ENCODE peak calls at places on chromosomes 13 and 19, in nine cellular contexts. D is IMR-90, P is ovary, X is testis, L is neural progenitor cell, V is kidney epithelial cell, G is BJ, K is astrocyte of the cerebellum, A is bronchial epithelial cell. S is an unnamed sample.

GRCh38 chr19:35557539-35558399 is 5.7 kb downstream of the ATP4A start:
- DNase-seq in D (peak), P (peak), X (peak), L (peak), V (no peak), G (no peak), K (no peak), A (peak), S (no peak)

GRCh38 chr19:7788178-7788932 is 25.3 kb downstream of the CLEC4M start:
- DNase-seq in D (no peak), P (no peak), X (no peak), L (peak), V (no peak), G (no peak), K (no peak), A (no peak), S (no peak)

GRCh38 chr19:1765904-1766799 is 12.8 kb downstream of the ONECUT3 start:
- DNase-seq in D (no peak), P (no peak), X (no peak), L (no peak), V (no peak), G (no peak), K (no peak), A (no peak), S (no peak)

GRCh38 chr19:11642902-11643301 is 45.6 kb downstream of the ZNF627 start:
- DNase-seq in D (no peak), P (no peak), X (no peak), L (no peak), V (no peak), G (no peak), K (no peak), A (no peak), S (no peak)

GRCh38 chr19:58581227-58582141 is 8.3 kb upstream of the MZF1 start:
- DNase-seq in D (peak), P (peak), X (peak), L (peak), V (no peak), G (peak), K (peak), A (peak), S (peak)

GRCh38 chr19:15587663-15588062 is 27.4 kb upstream of the CYP4F8 start:
- DNase-seq in D (no peak), P (no peak), X (no peak), L (no peak), V (no peak), G (no peak), K (no peak), A (no peak), S (no peak)

GRCh38 chr13:33745370-33746324 is 72.3 kb upstream of the RFC3 start:
- DNase-seq in D (no peak), P (no peak), X (peak), L (no peak), V (no peak), G (no peak), K (no peak), A (no peak), S (no peak)

GRCh38 chr19:45947926-45948325 is 25.7 kb downstream of the NOVA2 start:
- DNase-seq in D (peak), P (no peak), X (no peak), L (no peak), V (peak), G (no peak), K (peak), A (peak), S (no peak)

GRCh38 chr13:110380359-110381028 is 73.4 kb downstream of the COL4A2 start:
- DNase-seq in D (peak), P (no peak), X (no peak), L (no peak), V (no peak), G (no peak), K (no peak), A (peak), S (no peak)

GRCh38 chr13:30319130-30319529 is 11.8 kb upstream of the KATNAL1 start:
- DNase-seq in D (no peak), P (no peak), X (no peak), L (no peak), V (no peak), G (no peak), K (no peak), A (no peak), S (no peak)

GRCh38 chr13:81610613-81611012 is 1269.7 kb upstream of the SPRY2 start:
- DNase-seq in D (no peak), P (no peak), X (no peak), L (no peak), V (no peak), G (no peak), K (no peak), A (no peak), S (no peak)

GRCh38 chr13:50529154-50529882 is 314.2 kb downstream of the DLEU7 start:
- DNase-seq in D (peak), P (peak), X (peak), L (no peak), V (no peak), G (no peak), K (peak), A (peak), S (peak)

GRCh38 chr19:21693399-21693798 is 74.0 kb downstream of the ZNF100 start:
- DNase-seq in D (no peak), P (no peak), X (no peak), L (no peak), V (no peak), G (no peak), K (no peak), A (peak), S (no peak)

GRCh38 chr13:110644892-110645521 is 29.7 kb downstream of the NAXD start:
- DNase-seq in D (peak), P (peak), X (peak), L (peak), V (peak), G (no peak), K (no peak), A (peak), S (peak)

GRCh38 chr13:100544866-100545683 is 43.5 kb downstream of the GGACT start:
- DNase-seq in D (no peak), P (no peak), X (no peak), L (no peak), V (no peak), G (no peak), K (no peak), A (peak), S (peak)

GRCh38 chr13:64311948-64312347 is 2896.3 kb upstream of the PCDH20 start:
- DNase-seq in D (no peak), P (no peak), X (no peak), L (no peak), V (no peak), G (no peak), K (no peak), A (no peak), S (no peak)

GRCh38 chr19:32651729-32652140 is 23.2 kb downstream of the ANKRD27 start:
- DNase-seq in D (peak), P (no peak), X (no peak), L (peak), V (no peak), G (no peak), K (peak), A (no peak), S (no peak)

GRCh38 chr19:13154911-13155471 is 4.8 kb downstream of the IER2 start:
- DNase-seq in D (peak), P (peak), X (no peak), L (peak), V (no peak), G (no peak), K (no peak), A (peak), S (peak)

GRCh38 chr19:50649433-50650391 is at the start of gene C19orf81:
- DNase-seq in D (peak), P (no peak), X (peak), L (peak), V (no peak), G (no peak), K (no peak), A (no peak), S (no peak)

GRCh38 chr19:3324405-3324856 is 42.0 kb upstream of the NFIC start:
- DNase-seq in D (no peak), P (peak), X (peak), L (peak), V (no peak), G (no peak), K (no peak), A (no peak), S (peak)

GRCh38 chr19:47663435-47663910 is 49.7 kb upstream of the EHD2 start:
- DNase-seq in D (peak), P (no peak), X (no peak), L (no peak), V (peak), G (peak), K (peak), A (peak), S (no peak)

GRCh38 chr13:96090240-96091101 is 564 bp downstream of the HS6ST3 start:
- DNase-seq in D (no peak), P (peak), X (peak), L (peak), V (no peak), G (no peak), K (no peak), A (no peak), S (no peak)

GRCh38 chr13:43009506-43009905 is 13.9 kb upstream of the DNAJC15 start:
- DNase-seq in D (peak), P (no peak), X (no peak), L (no peak), V (no peak), G (no peak), K (no peak), A (peak), S (no peak)
- H3K4me3 ChIP-seq in D (no peak), P (no peak), X (no peak), L (no peak), V (no peak), G (no peak), K (no peak), A (no peak), S (no peak)

GRCh38 chr19:5316138-5316537 is 24.5 kb downstream of the PTPRS start:
- DNase-seq in D (no peak), P (no peak), X (no peak), L (no peak), V (no peak), G (no peak), K (no peak), A (no peak), S (no peak)
- TF ChIP-seq CTCF in D (no peak), P (no peak), X (no peak), L (no peak), V (no peak), G (no peak), K (no peak), A (no peak), S (no peak)

DNA sequence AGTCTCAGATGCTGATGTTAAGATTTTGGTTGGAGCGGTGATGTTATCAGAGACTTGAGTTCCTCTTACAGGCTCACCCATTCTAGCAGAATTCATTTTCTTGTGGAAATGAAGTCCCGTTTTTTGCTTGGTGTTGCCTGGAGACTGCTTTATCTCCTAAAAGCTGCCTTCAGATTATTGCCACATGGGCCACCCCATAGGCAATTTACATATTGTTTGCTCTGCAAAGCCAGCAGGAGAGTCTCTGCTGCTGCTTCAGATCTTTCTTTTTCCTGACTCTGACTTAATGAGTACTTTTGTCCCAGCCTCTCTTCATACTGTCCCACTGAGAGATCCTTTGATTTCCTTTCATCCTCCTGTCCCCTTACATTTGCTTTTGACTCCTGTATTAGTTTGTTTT is 114.6 kb downstream of the TDRD3 start:
- DNase-seq in D (no peak), P (no peak), X (no peak), L (peak), V (no peak), G (no peak), K (no peak), A (no peak), S (no peak)
- H3K4me3 ChIP-seq in D (no peak), P (no peak), X (no peak), L (peak), V (no peak), G (no peak), K (no peak), A (no peak), S (no peak)

GRCh38 chr13:71303144-71303543 is 563.9 kb downstream of the DACH1 start:
- DNase-seq in D (no peak), P (no peak), X (no peak), L (no peak), V (no peak), G (no peak), K (no peak), A (peak), S (no peak)
- TF ChIP-seq CTCF in D (no peak), P (no peak), X (no peak), L (peak), V (peak), G (no peak), K (peak), A (peak), S (no peak)

DNA sequence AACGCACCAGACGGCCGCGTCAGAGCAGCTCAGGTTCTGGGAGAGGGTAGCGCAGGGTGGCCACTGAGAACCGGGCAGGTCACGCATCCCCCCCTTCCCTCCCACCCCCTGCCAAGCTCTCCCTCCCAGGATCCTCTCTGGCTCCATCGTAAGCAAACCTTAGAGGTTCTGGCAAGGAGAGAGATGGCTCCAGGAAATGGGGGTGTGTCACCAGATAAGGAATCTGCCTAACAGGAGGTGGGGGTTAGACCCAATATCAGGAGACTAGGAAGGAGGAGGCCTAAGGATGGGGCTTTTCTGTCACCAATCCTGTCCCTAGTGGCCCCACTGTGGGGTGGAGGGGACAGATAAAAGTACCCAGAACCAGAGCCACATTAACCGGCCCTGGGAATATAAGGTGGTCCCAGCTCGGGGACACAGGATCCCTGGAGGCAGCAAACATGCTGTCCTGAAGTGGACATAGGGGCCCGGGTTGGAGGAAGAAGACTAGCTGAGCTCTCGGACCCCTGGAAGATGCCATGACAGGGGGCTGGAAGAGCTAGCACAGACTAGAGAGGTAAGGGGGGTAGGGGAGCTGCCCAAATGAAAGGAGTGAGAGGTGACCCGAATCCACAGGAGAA is 1.9 kb downstream of the PPP1R12C start:
- DNase-seq in D (peak), P (peak), X (no peak), L (no peak), V (no peak), G (no peak), K (no peak), A (no peak), S (no peak)
- H3K4me3 ChIP-seq in D (peak), P (peak), X (peak), L (peak), V (peak), G (peak), K (peak), A (no peak), S (peak)

DNA sequence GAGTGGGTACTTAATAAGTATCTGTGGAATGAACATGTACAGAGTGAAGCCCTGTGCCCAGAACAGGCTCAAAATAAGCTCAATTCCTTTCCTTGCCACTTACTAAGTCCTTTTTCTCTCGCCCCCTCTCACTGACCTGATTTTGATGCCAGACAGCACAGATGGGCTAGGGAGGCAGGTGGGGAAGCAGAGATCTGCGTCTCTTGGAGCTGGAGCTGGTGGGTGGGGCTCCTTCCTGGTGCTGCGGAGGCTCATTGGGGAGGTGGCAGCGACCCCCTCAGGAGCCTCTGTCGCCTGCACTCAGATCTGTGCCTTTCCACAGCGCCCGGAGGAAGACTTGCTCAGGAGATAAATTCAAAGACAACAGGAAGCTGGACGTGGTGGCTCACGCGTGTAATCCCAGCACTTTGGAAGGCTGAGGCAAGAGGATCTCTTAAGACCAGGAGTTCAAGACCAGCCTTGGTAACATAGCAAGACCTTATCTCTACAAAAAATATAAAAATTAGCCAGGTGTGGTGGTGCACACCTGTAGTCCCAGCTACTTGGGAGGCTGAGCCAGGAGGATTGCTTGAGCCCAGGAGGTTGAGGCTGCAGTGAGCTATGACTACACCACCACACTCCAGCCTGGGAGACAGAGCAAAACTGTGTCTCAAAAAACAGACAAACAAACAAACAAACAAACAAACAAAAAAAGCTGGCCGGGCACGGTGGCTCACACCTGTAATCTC is 14.6 kb downstream of the AKT2 start:
- DNase-seq in D (no peak), P (no peak), X (no peak), L (peak), V (no peak), G (no peak), K (no peak), A (no peak), S (no peak)
- TF ChIP-seq CTCF in D (no peak), P (no peak), X (no peak), L (peak), V (no peak), G (no peak), K (no peak), A (no peak), S (no peak)

GRCh38 chr13:112968910-112969691 is at the start of gene MCF2L:
- DNase-seq in D (peak), P (peak), X (peak), L (peak), V (no peak), G (no peak), K (no peak), A (peak), S (peak)
- H3K4me3 ChIP-seq in D (no peak), P (peak), X (peak), L (peak), V (peak), G (no peak), K (peak), A (no peak), S (peak)

GRCh38 chr19:49432141-49433073 is 7.2 kb downstream of the GFY start:
- DNase-seq in D (no peak), P (no peak), X (no peak), L (peak), V (no peak), G (no peak), K (no peak), A (no peak), S (no peak)
- TF ChIP-seq CTCF in D (no peak), P (no peak), X (no peak), L (no peak), V (no peak), G (no peak), K (no peak), A (no peak), S (no peak)

GRCh38 chr19:10228393-10228792 is 2.7 kb downstream of the S1PR2 start:
- DNase-seq in D (no peak), P (no peak), X (no peak), L (no peak), V (no peak), G (no peak), K (no peak), A (no peak), S (no peak)

GRCh38 chr19:10227215-10227971 is 3.7 kb downstream of the S1PR2 start:
- DNase-seq in D (no peak), P (peak), X (peak), L (no peak), V (no peak), G (no peak), K (no peak), A (no peak), S (no peak)

GRCh38 chr19:10230904-10231623 is at the start of gene S1PR2:
- DNase-seq in D (peak), P (peak), X (peak), L (peak), V (no peak), G (no peak), K (no peak), A (no peak), S (peak)

GRCh38 chr19:10230155-10230903 is 802 bp downstream of the S1PR2 start:
- DNase-seq in D (peak), P (peak), X (peak), L (peak), V (no peak), G (no peak), K (no peak), A (no peak), S (peak)

GRCh38 chr19:10228925-10229324 is 2.2 kb downstream of the S1PR2 start:
- DNase-seq in D (peak), P (no peak), X (no peak), L (peak), V (no peak), G (no peak), K (no peak), A (peak), S (peak)
- H3K4me3 ChIP-seq in D (no peak), P (no peak), X (no peak), L (no peak), V (no peak), G (no peak), K (no peak), A (no peak), S (no peak)